ENCODE peak calls at places on chromosomes 7 and 10, in six cellular contexts. B is endothelial cell, H is iris pigment epithelial cell, T is brain microvascular endothelial cell, U is ascending aorta, O is left kidney. R is an unnamed sample.
A peak's percentile ranks its signal among the peaks of the same experiment; 100 is the strongest.

GRCh38 chr7:18553585-18554055 is 58.1 kb downstream of the HDAC9 start:
- DNase-seq in B (no peak), O (no peak), H (no peak), U (no peak), T (no peak), R (no peak)

GRCh38 chr10:116472874-116473273 is 45.2 kb downstream of the PNLIPRP3 start:
- DNase-seq in O (no peak), U (no peak), B (no peak), H (peak; percentile 3), T (no peak), R (peak; percentile 76)

GRCh38 chr10:110648743-110649651 is 4.9 kb downstream of the RBM20 start:
- DNase-seq in U (no peak), T (peak; percentile 44), O (no peak), B (no peak), H (no peak), R (no peak)

GRCh38 chr10:93386496-93387369 is 95.4 kb downstream of the MYOF start:
- DNase-seq in H (peak; percentile 75), O (no peak), B (no peak), T (peak; percentile 25), U (no peak), R (no peak)

GRCh38 chr7:12941512-12941911 is 254.1 kb downstream of the ARL4A start:
- DNase-seq in O (no peak), H (peak; percentile 12), B (no peak), T (no peak), U (no peak), R (no peak)

GRCh38 chr7:50531401-50531906 is 33.8 kb downstream of the DDC start:
- DNase-seq in B (no peak), T (no peak), O (peak; percentile 63), H (peak; percentile 27), U (no peak), R (no peak)

GRCh38 chr7:109246330-109247077 is 676.8 kb downstream of the DNAJB9 start:
- DNase-seq in O (no peak), T (peak; percentile 45), H (peak; percentile 1), B (no peak), U (no peak), R (no peak)

GRCh38 chr10:77836299-77836820 is 90.2 kb downstream of the DLG5 start:
- DNase-seq in T (peak; percentile 63), H (peak; percentile 10), B (no peak), U (peak; percentile 35), O (peak; percentile 57), R (peak; percentile 89)

GRCh38 chr7:1893451-1893850 is 223.4 kb downstream of the ELFN1 start:
- DNase-seq in O (no peak), U (no peak), B (no peak), H (no peak), T (no peak), R (no peak)

GRCh38 chr7:106568680-106569499 is 92.1 kb downstream of the CCDC71L start:
- DNase-seq in T (no peak), O (peak; percentile 12), H (peak; percentile 89), U (no peak), B (no peak), R (no peak)

GRCh38 chr10:112678987-112679386 is 232.0 kb downstream of the VTI1A start:
- DNase-seq in T (no peak), B (no peak), U (no peak), H (no peak), O (no peak), R (no peak)

GRCh38 chr10:3780056-3780765 is 4.8 kb downstream of the KLF6 start:
- DNase-seq in B (no peak), T (peak; percentile 63), O (no peak), H (peak; percentile 65), U (no peak), R (no peak)

R was measured in Jurkat, Clone E6-1.